ENCODE peak calls at places on chromosome 19, in four cellular contexts. C is A549, X is sigmoid colon, G is breast epithelium. N is an unnamed sample.
A peak's percentile ranks its signal among the peaks of the same experiment; 100 is the strongest.

GRCh38 chr19:7870571-7871279 is 3.5 kb downstream of the PRR36 start:
- DNase-seq in C (peak; percentile 98), G (no peak), X (no peak), N (peak; percentile 91)

GRCh38 chr19:57406516-57407123 is 4.3 kb upstream of the ZNF17 start:
- DNase-seq in X (no peak), C (peak; percentile 46), G (peak; percentile 62), N (peak; percentile 84)

GRCh38 chr19:5632657-5633056 is 9.8 kb downstream of the SAFB start:
- DNase-seq in X (no peak), G (no peak), C (no peak), N (no peak)

GRCh38 chr19:13633109-13633508 is 126.8 kb upstream of the CACNA1A start:
- DNase-seq in C (no peak), X (no peak), G (no peak), N (no peak)

GRCh38 chr19:16587031-16588023 is 15.1 kb upstream of the SLC35E1 start:
- DNase-seq in C (no peak), X (no peak), G (no peak), N (peak; percentile 46)

GRCh38 chr19:8512115-8512967 is 1.6 kb downstream of the ZNF414 start:
- DNase-seq in C (peak; percentile 72), G (no peak), X (no peak), N (peak; percentile 60)

GRCh38 chr19:23415561-23416191 is 20.4 kb upstream of the ZNF91 start:
- DNase-seq in C (no peak), X (no peak), G (no peak), N (no peak)

GRCh38 chr19:30602661-30603322 is 230.6 kb downstream of the ZNF536 start:
- DNase-seq in C (no peak), G (no peak), X (no peak), N (no peak)

GRCh38 chr19:19540707-19541515 is 2.8 kb downstream of the CILP2 start:
- DNase-seq in C (peak; percentile 45), G (no peak), X (no peak), N (peak; percentile 77)

GRCh38 chr19:43469160-43469480 is 3.7 kb upstream of the LYPD3 start:
- DNase-seq in G (no peak), X (no peak), C (no peak), N (no peak)

GRCh38 chr19:31380854-31381253 is 31.6 kb upstream of the TSHZ3 start:
- DNase-seq in X (no peak), G (no peak), C (no peak), N (no peak)

GRCh38 chr19:41551711-41552110 is 24.3 kb upstream of the CEACAM21 start:
- DNase-seq in G (no peak), X (no peak), C (no peak), N (no peak)

GRCh38 chr19:16198363-16198636 is 589 bp downstream of the AP1M1 start:
- DNase-seq in G (no peak), C (no peak), X (no peak), N (peak; percentile 64)

GRCh38 chr19:42538841-42539709 is 10.8 kb upstream of the CEACAM1 start:
- DNase-seq in X (no peak), G (peak; percentile 28), C (no peak), N (no peak)

GRCh38 chr19:15636026-15636425 is 4.7 kb upstream of the CYP4F3 start:
- DNase-seq in C (no peak), G (no peak), X (no peak), N (no peak)

DNA sequence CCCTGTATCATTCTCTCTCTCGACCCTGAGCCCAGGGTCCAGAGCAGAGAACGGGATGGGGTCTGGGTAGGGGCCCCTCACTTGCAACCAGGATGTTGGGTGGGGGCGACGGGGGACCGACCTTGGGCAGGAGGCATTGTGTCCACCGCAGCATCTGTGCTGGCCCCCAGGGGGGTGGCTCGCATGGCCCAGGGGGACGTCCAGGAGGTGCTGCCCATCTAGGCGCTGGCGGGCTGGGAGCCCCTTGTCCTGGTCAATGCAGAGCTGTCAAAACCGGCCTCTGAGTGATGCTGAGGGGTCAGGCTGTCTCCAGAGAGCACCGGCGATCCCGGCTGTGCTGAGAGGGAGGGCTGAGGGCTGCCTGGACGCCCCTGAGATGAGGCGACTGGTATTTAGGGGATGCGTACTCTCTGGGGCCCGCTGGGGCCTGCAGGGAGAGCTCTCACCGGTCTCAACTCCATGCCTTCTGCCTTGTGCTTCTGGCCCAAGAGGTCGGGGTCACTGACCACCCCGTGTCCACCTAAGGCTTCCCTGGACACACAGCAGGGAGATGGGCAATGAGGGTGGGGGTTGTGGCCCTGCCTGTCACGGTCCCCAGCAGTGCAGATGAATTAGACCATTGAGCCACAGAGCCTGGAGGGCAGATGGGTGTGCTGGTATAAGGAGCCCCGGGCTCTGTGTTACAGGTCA is 8.5 kb downstream of the RPS9 start:
- DNase-seq in X (no peak), G (no peak), C (peak; percentile 52), N (no peak)
- TF ChIP-seq POLR2A in X (no peak), G (no peak), C (no peak), N (no peak)

GRCh38 chr19:39409207-39409885 is 2.7 kb downstream of the ZFP36 start:
- DNase-seq in X (peak; percentile 97), G (peak; percentile 97), C (peak; percentile 89), N (peak; percentile 67)

GRCh38 chr19:39409886-39410619 is 2.4 kb upstream of the PLEKHG2 start:
- DNase-seq in G (no peak), X (peak; percentile 95), C (peak; percentile 75), N (peak; percentile 57)

GRCh38 chr19:39407394-39407643 is 672 bp downstream of the ZFP36 start:
- DNase-seq in X (peak; percentile 83), C (no peak), G (no peak), N (no peak)

GRCh38 chr19:39407644-39408391 is 1.2 kb downstream of the ZFP36 start:
- DNase-seq in C (peak; percentile 60), G (peak; percentile 82), X (peak; percentile 84), N (peak; percentile 70)

GRCh38 chr19:39408392-39409206 is 2.0 kb downstream of the ZFP36 start:
- DNase-seq in X (peak; percentile 73), C (peak; percentile 61), G (no peak), N (no peak)
- TF ChIP-seq POLR2A in X (no peak), C (no peak), G (peak; percentile 46), N (peak; percentile 87)

GRCh38 chr19:53432088-53432661 is 391 bp downstream of the ZNF761 start:
- DNase-seq in G (no peak), C (peak; percentile 18), X (peak; percentile 76), N (peak; percentile 48)
- TF ChIP-seq POLR2A in G (no peak), C (no peak), X (no peak), N (peak; percentile 44)

GRCh38 chr19:18278521-18279265 is 2.7 kb downstream of the JUND start:
- DNase-seq in G (no peak), C (peak; percentile 44), X (no peak), N (peak; percentile 70)

GRCh38 chr19:18273566-18274302 is 518 bp downstream of the IQCN start:
- DNase-seq in C (no peak), X (no peak), G (no peak), N (no peak)

GRCh38 chr19:18271433-18271841 is 2.8 kb downstream of the IQCN start:
- DNase-seq in G (no peak), X (no peak), C (no peak), N (peak; percentile 52)

GRCh38 chr19:18274303-18274775 is at the start of gene IQCN:
- DNase-seq in C (peak; percentile 64), G (no peak), X (peak; percentile 80), N (no peak)

GRCh38 chr19:18274776-18275356 is 614 bp upstream of the IQCN start:
- DNase-seq in G (peak; percentile 84), C (peak; percentile 81), X (peak; percentile 96), N (peak; percentile 71)
- TF ChIP-seq POLR2A in G (peak; percentile 15), C (no peak), X (no peak), N (peak; percentile 72)

GRCh38 chr19:1408300-1409203 is 1.2 kb downstream of the DAZAP1 start:
- DNase-seq in C (no peak), G (no peak), X (peak; percentile 77), N (peak; percentile 74)
- TF ChIP-seq POLR2A in C (no peak), G (no peak), X (no peak), N (peak; percentile 35)

GRCh38 chr19:10419646-10420443 is 493 bp upstream of the PDE4A start:
- DNase-seq in X (no peak), C (peak; percentile 90), G (no peak), N (peak; percentile 67)
- TF ChIP-seq POLR2A in X (no peak), C (no peak), G (no peak), N (no peak)

GRCh38 chr19:55598719-55599467 is 424 bp downstream of the FIZ1 start:
- DNase-seq in X (peak; percentile 98), G (peak; percentile 91), C (peak; percentile 99), N (peak; percentile 98)
- TF ChIP-seq POLR2A in X (no peak), G (no peak), C (no peak), N (no peak)

GRCh38 chr19:44626067-44626624 is 12.8 kb downstream of the IGSF23 start:
- DNase-seq in G (peak; percentile 64), C (peak; percentile 93), X (no peak), N (no peak)
- TF ChIP-seq POLR2A in G (no peak), C (no peak), X (no peak), N (no peak)

GRCh38 chr19:46860125-46860845 is 512 bp upstream of the ARHGAP35 start:
- DNase-seq in X (peak; percentile 100), C (peak; percentile 100), G (peak; percentile 98), N (peak; percentile 99)
- TF ChIP-seq POLR2A in X (peak; percentile 71), C (peak; percentile 91), G (peak; percentile 37), N (peak; percentile 92)